ENCODE peak calls at places on chromosomes 2 and 18, in five cellular contexts. C, O, N, G and F are unnamed samples.

GRCh38 chr2:19021100-19021476 is 337.3 kb downstream of the OSR1 start:
- DNase-seq in N (no peak), O (no peak), G (peak), C (no peak), F (no peak)

GRCh38 chr2:201414099-201415023 is 36.9 kb downstream of the TRAK2 start:
- DNase-seq in O (peak), G (no peak), C (no peak), N (no peak), F (no peak)

GRCh38 chr2:66509326-66509811 is 74.4 kb downstream of the MEIS1 start:
- DNase-seq in O (no peak), G (no peak), N (no peak), C (no peak), F (no peak)

GRCh38 chr18:35778850-35779634 is 193.4 kb upstream of the RMP24 start:
- DNase-seq in N (no peak), C (no peak), O (no peak), G (no peak), F (no peak)

GRCh38 chr2:37852585-37853014 is 72.5 kb upstream of the RMDN2 start:
- DNase-seq in C (no peak), O (no peak), N (no peak), G (no peak), F (no peak)

GRCh38 chr2:229860334-229860733 is 61.5 kb downstream of the TRIP12 start:
- DNase-seq in N (no peak), C (no peak), O (no peak), G (no peak), F (no peak)

GRCh38 chr2:13255485-13255884 is 538.7 kb downstream of the TRIB2 start:
- DNase-seq in G (no peak), C (no peak), O (no peak), N (no peak), F (no peak)

GRCh38 chr2:218858138-218858445 is 1.5 kb upstream of the WNT6 start:
- DNase-seq in C (no peak), G (no peak), N (no peak), O (no peak), F (no peak)

GRCh38 chr18:11497585-11497984 is 111.8 kb upstream of the SLC35G4 start:
- DNase-seq in N (no peak), G (no peak), C (no peak), O (no peak), F (no peak)

GRCh38 chr2:213806125-213806726 is 522.0 kb downstream of the SPAG16 start:
- DNase-seq in C (peak), G (peak), O (no peak), N (no peak), F (no peak)
- TF ChIP-seq CTCF in C (peak), G (peak), O (peak), N (peak), F (peak)

DNA sequence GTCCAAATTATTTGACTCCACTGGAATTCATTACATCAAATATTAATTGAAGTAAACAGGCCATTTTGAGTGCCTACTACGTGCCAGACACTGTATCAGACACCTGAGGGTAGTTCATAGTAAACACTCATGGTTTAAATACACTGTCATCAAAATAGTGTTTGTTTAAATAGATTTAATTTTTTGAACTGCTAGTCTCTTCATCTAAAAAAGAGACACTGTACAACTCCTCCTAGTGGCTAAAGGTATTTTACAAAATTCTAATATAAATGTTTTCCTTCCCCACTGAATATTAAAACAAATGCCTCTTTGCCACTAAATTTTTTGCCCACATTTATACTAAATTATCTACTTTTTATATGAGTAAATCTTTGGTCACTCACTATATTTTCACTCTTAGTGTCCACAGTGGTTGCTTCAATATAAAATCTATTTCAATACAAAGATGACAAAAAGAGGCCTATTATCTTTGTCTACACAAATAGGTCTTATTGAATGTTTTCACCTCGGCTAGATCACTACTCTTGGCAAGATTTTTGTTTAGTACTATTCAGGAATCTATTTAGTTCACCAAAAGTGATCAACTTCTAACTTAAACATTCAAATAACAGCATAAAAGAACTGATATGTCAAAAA is 122.1 kb downstream of the TMEM247 start:
- DNase-seq in N (no peak), G (no peak), O (no peak), C (peak), F (no peak)
- TF ChIP-seq CTCF in N (peak), G (peak), O (peak), C (peak), F (peak)

GRCh38 chr18:40313030-40313642 is 1641.9 kb upstream of the PIK3C3 start:
- DNase-seq in O (no peak), N (no peak), C (no peak), G (no peak), F (no peak)
- TF ChIP-seq CTCF in O (no peak), N (no peak), C (no peak), G (no peak), F (no peak)

GRCh38 chr2:165417009-165417408 is 52.5 kb upstream of the CSRNP3 start:
- DNase-seq in N (no peak), O (no peak), C (no peak), G (no peak), F (no peak)
- TF ChIP-seq CTCF in N (no peak), O (peak), C (no peak), G (no peak), F (no peak)

DNA sequence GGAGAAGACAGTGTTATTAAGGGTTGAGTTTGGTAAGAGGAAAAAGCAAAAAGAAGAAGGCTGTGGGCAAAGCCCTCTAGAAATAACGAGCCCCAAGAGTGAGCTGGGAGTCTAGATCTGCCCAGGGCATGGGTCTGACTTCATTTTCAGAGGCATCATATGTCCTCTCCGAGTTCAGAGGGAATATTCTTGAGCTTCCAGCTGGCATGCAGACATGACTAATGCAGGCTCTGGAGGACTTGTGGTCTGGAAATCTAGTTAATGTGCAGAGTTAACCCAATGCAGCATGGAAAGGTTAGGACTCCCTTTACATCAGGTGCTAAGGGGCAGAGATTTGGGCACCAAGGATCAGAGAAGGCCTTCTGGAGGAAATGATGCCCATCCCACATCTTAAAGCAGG is 7.3 kb downstream of the ACMSD start:
- DNase-seq in O (no peak), G (no peak), N (no peak), C (no peak), F (no peak)
- TF ChIP-seq CTCF in O (no peak), G (no peak), N (no peak), C (no peak), F (no peak)

GRCh38 chr18:62455222-62455621 is 67.6 kb upstream of the ZCCHC2 start:
- DNase-seq in O (no peak), N (no peak), G (no peak), C (no peak), F (no peak)

GRCh38 chr18:62458868-62459716 is 63.7 kb upstream of the ZCCHC2 start:
- DNase-seq in C (no peak), N (no peak), O (no peak), G (no peak), F (no peak)

GRCh38 chr18:62460851-62461300 is 61.9 kb upstream of the ZCCHC2 start:
- DNase-seq in N (no peak), O (no peak), G (peak), C (no peak), F (no peak)

GRCh38 chr18:62458346-62458745 is 64.5 kb upstream of the ZCCHC2 start:
- DNase-seq in G (no peak), C (no peak), N (no peak), O (no peak), F (no peak)

DNA sequence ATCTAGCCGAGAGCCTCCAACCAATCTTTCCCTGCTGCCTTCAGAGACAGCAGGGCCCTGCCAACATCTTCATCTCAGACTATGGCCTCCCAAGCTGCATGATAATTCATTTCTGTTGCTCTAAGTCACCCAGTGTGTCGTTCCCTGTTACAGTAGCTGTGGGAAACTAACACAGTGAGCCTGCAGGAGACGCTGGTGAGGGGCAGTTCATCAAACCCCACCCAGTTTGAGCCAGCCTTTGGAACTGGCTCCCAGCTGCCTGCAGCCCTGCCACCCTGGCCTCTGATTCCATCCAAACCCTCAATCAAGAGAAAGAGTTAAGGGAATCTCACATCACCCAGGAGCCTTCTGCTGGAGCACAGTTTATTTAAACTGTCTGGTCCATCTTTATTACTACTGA is 65.0 kb upstream of the ZCCHC2 start:
- DNase-seq in G (no peak), N (no peak), O (no peak), C (no peak), F (no peak)
- TF ChIP-seq CTCF in G (no peak), N (no peak), O (no peak), C (no peak), F (no peak)

GRCh38 chr2:235803028-235803427 is 309.2 kb downstream of the AGAP1 start:
- DNase-seq in G (no peak), C (no peak), O (no peak), N (no peak), F (no peak)
- TF ChIP-seq CTCF in G (peak), C (peak), O (no peak), N (peak), F (no peak)